ENCODE peak calls at places on chromosomes 4 and X, in eight cellular contexts. A is lower leg skin, U is AG04449, F is epithelial cell of esophagus, K is astrocyte of the spinal cord, B is mammary epithelial cell, C is GM20000, I is kidney epithelial cell. T is an unnamed sample.

GRCh38 chr4:143346208-143346607 is 9.5 kb downstream of the GAB1 start:
- DNase-seq in B (peak; percentile 95), K (no peak), U (no peak), C (no peak), I (peak; percentile 45), F (peak; percentile 97), A (peak; percentile 32), T (no peak)

GRCh38 chr4:114272226-114272625 is 292.8 kb upstream of the ARSJ start:
- DNase-seq in U (peak; percentile 99), F (peak; percentile 95), I (peak; percentile 97), K (peak; percentile 97), B (peak; percentile 90), A (no peak), C (no peak), T (no peak)

GRCh38 chr4:123350191-123350544 is 46.4 kb upstream of the SPRY1 start:
- DNase-seq in F (peak; percentile 97), A (peak; percentile 50), I (no peak), K (peak; percentile 11), U (no peak), B (peak; percentile 75), C (no peak), T (peak; percentile 8)

GRCh38 chr4:145189981-145190380 is 9.6 kb upstream of the OTUD4 start:
- DNase-seq in I (no peak), C (no peak), A (no peak), F (no peak), K (no peak), U (no peak), B (no peak), T (no peak)

GRCh38 chrX:40402771-40403533 is 177.8 kb upstream of the ATP6AP2 start:
- DNase-seq in B (peak; percentile 14), I (peak; percentile 31), C (no peak), U (peak; percentile 3), F (peak; percentile 47), A (peak; percentile 32), K (peak; percentile 34), T (no peak)

GRCh38 chr4:26242451-26242850 is 78.4 kb upstream of the RBPJ start:
- DNase-seq in A (no peak), U (no peak), F (no peak), I (no peak), C (no peak), K (peak; percentile 38), B (no peak), T (no peak)

GRCh38 chr4:84634961-84635360 is 52.0 kb downstream of the CDS1 start:
- DNase-seq in K (no peak), F (peak; percentile 71), B (peak; percentile 49), A (no peak), I (no peak), U (no peak), C (no peak), T (no peak)

GRCh38 chrX:64698317-64698716 is 277.9 kb downstream of the ZC4H2 start:
- DNase-seq in I (no peak), K (no peak), U (no peak), C (no peak), F (no peak), B (no peak), A (no peak), T (no peak)

GRCh38 chr4:153465583-153465921 is 608 bp upstream of the TMEM131L start:
- DNase-seq in I (no peak), A (peak; percentile 31), F (peak; percentile 48), K (peak; percentile 60), U (no peak), B (peak; percentile 51), C (peak; percentile 62), T (peak; percentile 66)

GRCh38 chrX:15471016-15471415 is 22.1 kb downstream of the PIR start:
- DNase-seq in U (no peak), F (peak; percentile 63), B (peak; percentile 68), K (peak; percentile 44), I (no peak), A (peak; percentile 67), C (peak; percentile 12), T (peak; percentile 64)

GRCh38 chrX:32185160-32185559 is 1026.2 kb downstream of the DMD start:
- DNase-seq in U (no peak), A (no peak), K (no peak), C (no peak), B (peak; percentile 1), I (no peak), F (peak; percentile 29), T (no peak)

GRCh38 chr4:38082424-38083374 is 122.5 kb downstream of the PTTG2 start:
- DNase-seq in C (no peak), F (no peak), B (no peak), I (no peak), U (no peak), A (no peak), K (peak; percentile 80), T (no peak)

GRCh38 chr4:73917081-73917501 is 47.9 kb downstream of the CXCL1 start:
- DNase-seq in K (peak; percentile 97), B (peak; percentile 95), C (no peak), F (peak; percentile 91), I (peak; percentile 94), A (no peak), U (peak; percentile 87), T (no peak)

GRCh38 chr4:175542787-175543186 is 269.3 kb downstream of the GPM6A start:
- DNase-seq in C (no peak), U (no peak), F (no peak), A (no peak), K (no peak), B (no peak), I (no peak), T (no peak)

GRCh38 chr4:77007358-77008230 is 58.0 kb downstream of the SEPTIN11 start:
- DNase-seq in B (peak; percentile 64), A (no peak), F (peak; percentile 54), K (peak; percentile 78), U (no peak), C (peak; percentile 33), I (no peak), T (peak; percentile 49)

GRCh38 chr4:17398035-17398434 is 113.9 kb downstream of the QDPR start:
- DNase-seq in I (no peak), F (no peak), C (no peak), B (no peak), A (no peak), U (no peak), K (no peak), T (no peak)

GRCh38 chr4:155875878-155876277 is 9.8 kb upstream of the ASIC5 start:
- DNase-seq in U (no peak), K (no peak), B (no peak), F (no peak), C (no peak), A (no peak), I (no peak), T (no peak)

GRCh38 chr4:105714932-105715331 is 6.3 kb downstream of the GSTCD start:
- DNase-seq in K (no peak), U (no peak), B (no peak), A (no peak), F (no peak), I (no peak), C (no peak), T (no peak)

GRCh38 chr4:45284400-45285085 is 558.2 kb upstream of the GNPDA2 start:
- DNase-seq in U (no peak), C (no peak), B (no peak), K (no peak), I (no peak), F (no peak), A (no peak), T (no peak)

GRCh38 chrX:1449581-1450149 is 3.0 kb downstream of the ASMTL start:
- DNase-seq in C (no peak), U (no peak), K (no peak), I (no peak), A (no peak), F (no peak), B (no peak), T (no peak)

GRCh38 chr4:37562592-37562991 is 123.6 kb downstream of the RELL1 start:
- DNase-seq in I (no peak), K (peak; percentile 7), U (no peak), B (peak; percentile 46), F (peak; percentile 80), C (no peak), A (no peak), T (no peak)

GRCh38 chr4:41359069-41359769 is 102.5 kb downstream of the UCHL1 start:
- DNase-seq in B (no peak), C (no peak), U (no peak), K (no peak), A (no peak), I (no peak), F (no peak), T (no peak)

GRCh38 chr4:39635023-39635422 is 3.6 kb downstream of the SMIM14 start:
- DNase-seq in A (peak; percentile 32), B (peak; percentile 60), I (no peak), U (no peak), C (no peak), K (no peak), F (peak; percentile 76), T (no peak)

GRCh38 chr4:16581117-16581516 is 317.3 kb downstream of the LDB2 start:
- DNase-seq in F (no peak), U (no peak), I (no peak), C (no peak), B (no peak), A (no peak), K (no peak), T (no peak)

GRCh38 chr4:84877051-84877833 is 89.2 kb downstream of the WDFY3 start:
- DNase-seq in U (no peak), F (peak; percentile 52), K (peak; percentile 38), C (no peak), A (no peak), I (no peak), B (peak; percentile 30), T (no peak)

GRCh38 chrX:100609591-100609990 is 24.9 kb downstream of the TNMD start:
- DNase-seq in C (no peak), B (no peak), I (no peak), F (no peak), A (no peak), U (no peak), K (no peak), T (no peak)
- TF ChIP-seq CTCF in C (no peak), B (no peak), I (no peak), F (no peak), A (no peak), U (no peak), K (no peak), T (no peak)

GRCh38 chr4:5389756-5390155 is 318.6 kb downstream of the EVC2 start:
- DNase-seq in U (no peak), C (no peak), I (no peak), F (no peak), K (no peak), B (no peak), A (no peak), T (no peak)
- TF ChIP-seq CTCF in U (no peak), C (no peak), I (no peak), F (no peak), K (no peak), B (no peak), A (no peak), T (no peak)

GRCh38 chr4:184019084-184019483 is 114.0 kb downstream of the STOX2 start:
- DNase-seq in K (peak; percentile 1), I (no peak), F (peak; percentile 87), C (no peak), B (peak; percentile 69), A (no peak), U (no peak), T (no peak)
- TF ChIP-seq CTCF in K (no peak), I (no peak), F (no peak), C (no peak), B (no peak), A (no peak), U (no peak), T (no peak)

DNA sequence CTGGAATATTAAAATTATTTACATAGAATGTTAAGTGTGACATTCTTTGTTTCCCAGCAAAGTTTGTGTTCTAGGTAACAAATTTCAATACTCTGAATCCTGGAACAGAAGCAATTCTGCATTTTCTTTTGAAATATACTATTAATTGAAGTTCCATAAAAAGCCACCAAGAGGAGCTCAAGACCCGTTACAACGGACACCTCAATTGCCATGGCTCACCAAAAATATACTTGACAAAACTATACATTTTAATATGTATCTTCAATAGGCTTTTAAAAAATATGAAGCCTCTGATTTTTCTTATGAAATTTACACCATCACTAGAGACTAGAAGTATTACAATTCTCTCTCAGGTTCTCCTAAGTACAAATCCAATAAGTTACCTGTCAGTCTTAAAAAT is 111.4 kb downstream of the NYX start:
- DNase-seq in A (no peak), K (peak; percentile 35), B (no peak), I (no peak), U (no peak), F (peak; percentile 0), C (peak; percentile 12), T (peak; percentile 7)
- TF ChIP-seq CTCF in A (no peak), K (peak; percentile 31), B (peak; percentile 15), I (peak; percentile 33), U (peak; percentile 6), F (peak; percentile 21), C (peak; percentile 11), T (peak; percentile 52)